ENCODE peak calls at places on chromosomes 2 and 18, in four cellular contexts. C is DMS79 treated with DMSO at 0.1 percent for 48 hours, Q is H54, V is EH. G is an unnamed sample.

GRCh38 chr2:110804915-110805314 is 72.5 kb downstream of the ACOXL start:
- DNase-seq in C (no peak), Q (no peak), V (no peak), G (peak; percentile 31)

GRCh38 chr18:8469793-8470192 is 139.4 kb upstream of the RAB12 start:
- DNase-seq in C (no peak), Q (no peak), V (peak; percentile 69), G (no peak)

GRCh38 chr2:146721486-146721885 is 1123.3 kb upstream of the ACVR2A start:
- DNase-seq in C (no peak), Q (no peak), V (no peak), G (no peak)

GRCh38 chr18:9901377-9901776 is 12.4 kb upstream of the VAPA start:
- DNase-seq in C (no peak), Q (no peak), V (peak; percentile 28), G (no peak)

GRCh38 chr2:187390891-187391290 is 57.2 kb downstream of the CALCRL start:
- DNase-seq in C (no peak), Q (peak; percentile 41), V (peak; percentile 94), G (no peak)

GRCh38 chr18:73791081-73791480 is 356.6 kb downstream of the FBXO15 start:
- DNase-seq in C (no peak), Q (no peak), V (peak; percentile 79), G (no peak)

GRCh38 chr2:45681675-45682074 is 30.2 kb downstream of the PRKCE start:
- DNase-seq in C (no peak), Q (peak; percentile 92), V (peak; percentile 92), G (no peak)

GRCh38 chr18:76957384-76958355 is 135.3 kb downstream of the ZNF236 start:
- DNase-seq in C (no peak), Q (no peak), V (no peak), G (no peak)

GRCh38 chr2:47219970-47220369 is 64.9 kb upstream of the STPG4 start:
- DNase-seq in C (no peak), Q (no peak), V (no peak), G (no peak)

GRCh38 chr2:122300758-122301157 is 545.3 kb downstream of the TSN start:
- DNase-seq in C (no peak), Q (no peak), V (no peak), G (no peak)

GRCh38 chr2:201450910-201451329 is 338 bp downstream of the TRAK2 start:
- DNase-seq in C (no peak), Q (no peak), V (peak; percentile 60), G (no peak)

G was measured in GM12864.